ENCODE peak calls at places on chromosomes 2 and 18, in five cellular contexts. N is ovary, L is stomach, P is tibial nerve, Z is uterus. D is an unnamed sample.

GRCh38 chr2:54149623-54150501 is 34.4 kb downstream of the ACYP2 start:
- DNase-seq in L (no peak), P (no peak), N (no peak), Z (no peak), D (no peak)

GRCh38 chr2:121049921-121050585 is 234.9 kb downstream of the TFCP2L1 start:
- DNase-seq in N (no peak), L (no peak), P (no peak), Z (no peak), D (no peak)

GRCh38 chr2:47221956-47222355 is 66.8 kb upstream of the STPG4 start:
- DNase-seq in N (no peak), Z (peak), L (no peak), P (no peak), D (no peak)

GRCh38 chr2:154120706-154121105 is 249.0 kb downstream of the GALNT13 start:
- DNase-seq in P (no peak), L (no peak), N (no peak), Z (no peak), D (no peak)

GRCh38 chr18:75438891-75439290 is 11.4 kb upstream of the SMIM21 start:
- DNase-seq in P (no peak), Z (no peak), N (no peak), L (no peak), D (no peak)

GRCh38 chr18:79681484-79682387 is 2.1 kb downstream of the CTDP1 start:
- DNase-seq in N (no peak), P (no peak), Z (no peak), L (no peak), D (no peak)

GRCh38 chr2:100235098-100235497 is 87.2 kb downstream of the LONRF2 start:
- DNase-seq in P (no peak), L (peak), Z (no peak), N (no peak), D (peak)

GRCh38 chr18:35619468-35619867 is 37.9 kb downstream of the GALNT1 start:
- DNase-seq in N (no peak), Z (no peak), P (no peak), L (no peak), D (no peak)

GRCh38 chr2:200376422-200377142 is 70.1 kb downstream of the SPATS2L start:
- DNase-seq in P (no peak), Z (no peak), N (no peak), L (no peak), D (no peak)

GRCh38 chr2:127901339-127902072 is 15.8 kb upstream of the AMMECR1L start:
- DNase-seq in P (peak), Z (no peak), N (peak), L (no peak), D (no peak)

GRCh38 chr18:8747440-8747937 is 42.1 kb downstream of the MTCL1 start:
- DNase-seq in L (no peak), N (no peak), Z (no peak), P (no peak), D (no peak)
- TF ChIP-seq POLR2A in L (no peak), N (no peak), Z (no peak), P (no peak), D (no peak)

GRCh38 chr18:72869786-72870185 is 2.0 kb upstream of the NETO1 start:
- DNase-seq in N (no peak), L (no peak), Z (no peak), P (no peak), D (no peak)
- H3K4me3 ChIP-seq in N (no peak), L (no peak), Z (no peak), P (no peak), D (no peak)

DNA sequence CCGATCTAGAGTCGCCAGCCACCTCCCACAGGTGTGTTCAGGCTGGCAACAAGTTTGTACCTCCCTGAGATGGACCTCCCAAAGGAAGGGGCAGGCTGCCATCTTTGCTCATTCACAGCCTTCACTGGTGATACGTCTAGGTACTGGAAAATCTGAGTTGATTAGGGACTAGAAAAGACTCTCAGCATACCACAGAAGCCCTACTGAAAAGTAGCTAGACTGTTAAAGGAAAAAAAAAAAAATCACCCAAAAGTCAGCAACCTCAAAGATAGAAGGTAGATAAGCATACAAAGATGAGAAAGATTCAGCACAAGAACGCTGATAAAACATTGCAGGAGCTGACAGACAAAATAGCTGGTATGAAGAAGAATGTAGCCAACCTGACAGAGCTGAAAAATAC is 128.6 kb upstream of the WDR75 start:
- DNase-seq in Z (no peak), N (no peak), P (no peak), L (no peak), D (no peak)
- TF ChIP-seq POLR2A in Z (no peak), N (no peak), P (no peak), L (no peak), D (no peak)

GRCh38 chr2:217858519-217859466 is 144.0 kb downstream of the TNS1 start:
- DNase-seq in N (peak), L (peak), P (peak), Z (peak), D (no peak)
- H3K4me3 ChIP-seq in N (peak), L (peak), P (peak), Z (no peak), D (peak)

GRCh38 chr18:77102246-77103040 is 30.1 kb downstream of the MBP start:
- DNase-seq in L (no peak), N (no peak), P (no peak), Z (no peak), D (no peak)

GRCh38 chr18:77099501-77100370 is 32.8 kb downstream of the MBP start:
- DNase-seq in P (no peak), L (no peak), N (no peak), Z (no peak), D (no peak)

GRCh38 chr18:77103181-77103875 is 29.3 kb downstream of the MBP start:
- DNase-seq in L (no peak), N (no peak), Z (no peak), P (no peak), D (no peak)

GRCh38 chr18:77100751-77101355 is 31.7 kb downstream of the MBP start:
- DNase-seq in P (no peak), Z (no peak), L (no peak), N (no peak), D (no peak)

DNA sequence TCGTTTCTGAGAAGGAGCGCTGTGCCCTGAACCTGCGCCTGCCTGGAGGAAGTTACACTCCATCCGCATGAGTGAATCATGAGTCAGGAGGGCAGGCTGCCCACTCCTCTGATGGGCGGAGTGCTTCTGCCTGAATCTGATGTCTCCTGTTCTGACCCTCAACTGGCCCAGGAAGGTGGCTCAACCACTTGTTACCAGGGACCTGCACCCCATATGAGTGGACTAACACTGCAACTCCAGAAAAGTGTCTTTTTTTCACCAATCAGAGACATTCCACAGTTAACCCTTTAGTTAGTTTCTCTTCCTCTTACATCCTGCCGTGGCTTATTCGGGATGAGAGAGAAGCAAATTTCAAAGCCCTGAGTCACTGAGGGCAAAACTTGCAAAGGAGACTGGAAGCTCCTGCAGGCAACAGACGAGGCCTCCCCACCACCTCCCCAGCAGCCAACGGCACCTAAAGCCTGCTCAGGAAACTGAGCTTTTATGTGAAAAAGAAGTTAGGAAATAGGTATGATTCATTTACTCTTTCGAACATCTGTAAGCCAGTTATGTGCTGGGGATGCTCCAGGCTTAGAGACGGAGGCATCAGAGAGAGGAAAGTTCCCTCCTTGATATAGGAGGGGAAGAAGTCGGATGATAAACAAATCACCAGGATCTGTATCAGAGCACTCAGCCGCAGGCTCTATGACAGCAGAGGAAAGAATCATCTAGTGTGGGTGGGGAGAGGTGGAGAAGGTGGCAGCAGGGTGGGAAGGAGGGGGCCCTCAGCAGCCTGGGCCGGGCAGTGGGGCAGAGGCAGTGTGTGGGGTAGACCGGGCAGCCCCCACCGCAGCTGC is 31.0 kb downstream of the MBP start:
- DNase-seq in N (peak), Z (peak), L (peak), P (peak), D (no peak)
- TF ChIP-seq POLR2A in N (no peak), Z (peak), L (no peak), P (no peak), D (peak)

DNA sequence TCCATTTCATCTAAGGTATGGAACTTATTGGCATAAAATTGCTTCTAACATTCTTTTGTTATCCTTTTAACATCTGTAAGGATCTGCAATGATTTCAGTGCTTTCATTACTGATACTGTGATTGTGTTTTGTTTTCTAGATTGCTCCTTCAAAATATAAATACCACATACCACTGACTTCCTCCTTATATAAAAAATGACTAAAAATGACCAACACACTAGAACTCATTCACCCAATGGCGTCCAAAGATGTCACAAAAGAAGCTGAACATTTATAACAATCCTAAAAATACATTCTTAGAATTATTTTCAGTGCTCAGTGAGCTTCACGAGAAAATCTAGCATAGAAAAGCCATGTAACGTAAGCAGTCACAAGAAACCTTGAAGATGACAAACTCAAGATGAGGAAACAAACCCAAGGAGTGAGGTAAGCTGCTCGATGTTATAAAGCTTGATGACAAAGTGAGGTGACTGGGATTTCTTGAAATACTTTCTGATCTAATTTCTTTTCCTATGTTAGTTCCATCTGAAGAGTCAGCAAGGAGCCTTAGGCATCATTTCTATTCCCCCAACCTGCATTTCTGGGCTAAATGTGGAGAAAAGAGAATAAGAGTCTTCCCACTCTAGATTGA is 42.6 kb downstream of the PNO1 start:
- DNase-seq in N (no peak), P (no peak), L (no peak), Z (no peak), D (no peak)
- H3K4me3 ChIP-seq in N (no peak), P (no peak), L (no peak), Z (no peak), D (no peak)

GRCh38 chr18:12423820-12424219 is 16.1 kb downstream of the PRELID3A start:
- DNase-seq in L (no peak), P (no peak), Z (no peak), N (no peak), D (no peak)

GRCh38 chr18:12423393-12423792 is 15.7 kb downstream of the PRELID3A start:
- DNase-seq in N (no peak), Z (no peak), P (no peak), L (no peak), D (no peak)

GRCh38 chr18:12421732-12422131 is 14.0 kb downstream of the PRELID3A start:
- DNase-seq in P (no peak), Z (no peak), L (no peak), N (no peak), D (no peak)

GRCh38 chr18:12422936-12423335 is 15.2 kb downstream of the PRELID3A start:
- DNase-seq in N (no peak), Z (no peak), P (no peak), L (no peak), D (no peak)

DNA sequence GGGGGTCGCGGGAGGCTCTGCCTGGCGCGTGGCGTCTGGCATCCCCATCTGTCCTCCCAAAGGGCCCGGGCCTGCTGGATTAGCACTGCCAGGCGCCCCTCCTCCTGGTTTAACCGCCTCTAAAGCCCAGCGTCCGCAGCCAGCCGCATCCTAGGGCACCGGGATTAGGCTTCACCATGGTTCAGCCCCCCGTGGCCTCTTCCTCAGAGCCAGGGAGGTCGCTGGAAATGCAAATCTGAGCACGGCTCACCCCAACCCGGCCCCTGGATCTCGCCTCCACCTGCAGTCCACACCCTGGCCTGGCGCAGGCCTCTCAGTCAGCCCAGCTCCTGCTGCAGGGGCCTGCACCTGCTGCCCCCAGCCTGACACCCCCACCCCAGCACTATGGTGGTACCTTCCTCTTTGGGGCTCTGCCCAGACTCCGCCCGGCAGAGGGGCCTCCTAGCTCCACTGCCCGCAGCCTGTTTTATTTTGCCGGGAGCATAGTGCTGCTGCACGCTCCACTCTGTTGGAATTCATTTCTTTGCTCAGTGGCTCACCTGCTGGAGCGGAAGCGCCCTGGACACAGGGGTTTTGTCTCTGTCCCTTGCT is 13.2 kb downstream of the PRELID3A start:
- DNase-seq in L (no peak), P (no peak), Z (no peak), N (peak), D (no peak)
- TF ChIP-seq POLR2A in L (no peak), P (no peak), Z (no peak), N (no peak), D (no peak)

D was measured in vagina.